ENCODE peak calls at places on chromosomes 2 and 18, in ten cellular contexts. M is transverse colon, F is A549, G is WERI-Rb-1, R is breast epithelium, J is endothelial cell of umbilical vein, S is gastrocnemius medialis, Z is upper lobe of left lung, T is tibial artery, H is psoas muscle. D is an unnamed sample. For H3K9me3, the result is how much of the 10 kb centered on the place peaks cover.

GRCh38 chr2:170500770-170501169 is 214.4 kb upstream of the SP5 start:
- DNase-seq in M (no peak), F (no peak), G (no peak), R (no peak), J (no peak), S (peak), Z (no peak), T (no peak), H (no peak), D (no peak)

GRCh38 chr2:236577481-236578410 is 8.1 kb downstream of the ACKR3 start:
- DNase-seq in M (no peak), F (no peak), G (no peak), R (no peak), J (peak), S (peak), Z (no peak), T (peak), H (peak), D (peak)

GRCh38 chr2:180202591-180202990 is 195.5 kb upstream of the CWC22 start:
- DNase-seq in M (no peak), F (no peak), G (no peak), R (no peak), J (no peak), S (no peak), Z (no peak), T (no peak), H (no peak), D (no peak)

GRCh38 chr2:113257511-113258264 is 21.0 kb downstream of the PAX8 start:
- DNase-seq in M (no peak), F (no peak), G (no peak), R (no peak), J (no peak), S (no peak), Z (peak), T (no peak), H (no peak), D (no peak)

GRCh38 chr18:903703-904102 is 968 bp upstream of the ADCYAP1 start:
- DNase-seq in M (no peak), F (no peak), G (peak), R (no peak), J (peak), S (no peak), Z (peak), T (peak), H (peak), D (peak)

GRCh38 chr2:95709831-95710230 is 118.0 kb downstream of the TRIM43 start:
- DNase-seq in M (no peak), F (no peak), G (no peak), R (no peak), J (no peak), S (no peak), Z (no peak), T (no peak), H (no peak), D (no peak)

GRCh38 chr2:40740419-40740818 is 288.5 kb upstream of the SLC8A1 start:
- DNase-seq in M (no peak), F (no peak), G (no peak), R (no peak), J (peak), S (no peak), Z (no peak), T (no peak), H (no peak), D (no peak)

GRCh38 chr2:152376385-152376784 is 41.4 kb downstream of the FMNL2 start:
- DNase-seq in M (no peak), F (no peak), G (no peak), R (no peak), J (no peak), S (no peak), Z (no peak), T (no peak), H (no peak), D (peak)

GRCh38 chr2:97662386-97662894 is 1.4 kb downstream of the ACTR1B start:
- DNase-seq in M (no peak), F (no peak), G (no peak), R (no peak), J (no peak), S (no peak), Z (no peak), T (no peak), H (no peak), D (no peak)

GRCh38 chr18:57748770-57749603 is 54.1 kb downstream of the ATP8B1 start:
- DNase-seq in M (no peak), F (peak), G (no peak), R (no peak), J (peak), S (no peak), Z (peak), T (no peak), H (no peak), D (peak)

GRCh38 chr2:171487803-171488259 is 34.4 kb upstream of the CYBRD1 start:
- DNase-seq in M (peak), F (no peak), G (no peak), R (no peak), J (no peak), S (no peak), Z (no peak), T (no peak), H (no peak), D (no peak)

GRCh38 chr2:208269091-208269490 is 3.0 kb downstream of the PIKFYVE start:
- DNase-seq in M (no peak), F (peak), G (no peak), R (no peak), J (no peak), S (no peak), Z (no peak), T (no peak), H (no peak), D (no peak)

GRCh38 chr2:200411831-200412230 is 98.0 kb downstream of the KCTD18 start:
- DNase-seq in M (no peak), F (no peak), G (no peak), R (no peak), J (no peak), S (no peak), Z (no peak), T (no peak), H (no peak), D (no peak)

GRCh38 chr2:209145941-209146681 is 277.7 kb upstream of the MAP2 start:
- DNase-seq in M (no peak), F (no peak), G (no peak), R (no peak), J (no peak), S (no peak), Z (no peak), T (no peak), H (no peak), D (no peak)

GRCh38 chr18:24875761-24876160 is 415.3 kb downstream of the HRH4 start:
- DNase-seq in M (no peak), F (no peak), G (no peak), R (no peak), J (no peak), S (no peak), Z (no peak), T (no peak), H (no peak), D (no peak)

GRCh38 chr2:64478036-64478435 is 24.1 kb downstream of the LGALSL start:
- DNase-seq in M (no peak), F (no peak), G (no peak), R (no peak), J (no peak), S (no peak), Z (no peak), T (no peak), H (no peak), D (no peak)

GRCh38 chr2:156136566-156136965 is 196.0 kb downstream of the NR4A2 start:
- DNase-seq in M (no peak), F (no peak), G (no peak), R (no peak), J (no peak), S (no peak), Z (no peak), T (no peak), H (no peak), D (no peak)

GRCh38 chr18:49812321-49813070 is 837 bp downstream of the ACAA2 start:
- DNase-seq in M (no peak), F (no peak), G (no peak), R (no peak), J (peak), S (no peak), Z (no peak), T (no peak), H (no peak), D (no peak)

GRCh38 chr18:10750386-10751035 is 224.7 kb downstream of the NAPG start:
- DNase-seq in M (no peak), F (no peak), G (no peak), R (no peak), J (no peak), S (no peak), Z (no peak), T (no peak), H (no peak), D (no peak)

GRCh38 chr18:10420561-10421352 is 33.7 kb upstream of the APCDD1 start:
- DNase-seq in M (no peak), F (no peak), G (no peak), R (no peak), J (no peak), S (no peak), Z (no peak), T (no peak), H (no peak), D (no peak)

GRCh38 chr2:111905990-111906735 is 7.8 kb downstream of the MERTK start:
- DNase-seq in M (peak), F (no peak), G (no peak), R (no peak), J (peak), S (peak), Z (peak), T (no peak), H (no peak), D (no peak)

GRCh38 chr18:26686532-26686931 is 138.2 kb upstream of the KCTD1 start:
- DNase-seq in M (no peak), F (no peak), G (no peak), R (no peak), J (no peak), S (no peak), Z (no peak), T (no peak), H (no peak), D (no peak)

GRCh38 chr2:176129825-176130152 is 284 bp downstream of the HOXD8 start:
- DNase-seq in M (peak), F (no peak), G (no peak), R (no peak), J (no peak), S (no peak), Z (no peak), T (no peak), H (peak), D (no peak)

GRCh38 chr18:57077786-57078552 is 68.9 kb upstream of the BOD1L2 start:
- DNase-seq in M (no peak), F (no peak), G (no peak), R (no peak), J (no peak), S (no peak), Z (no peak), T (no peak), H (no peak), D (no peak)

GRCh38 chr2:75751824-75752468 is 41.2 kb upstream of the GCFC2 start:
- DNase-seq in M (no peak), F (no peak), G (peak), R (no peak), J (no peak), S (no peak), Z (no peak), T (no peak), H (no peak), D (no peak)

GRCh38 chr2:170530284-170530745 is 184.8 kb upstream of the SP5 start:
- DNase-seq in M (peak), F (peak), G (peak), R (peak), J (peak), S (peak), Z (peak), T (peak), H (peak), D (peak)

GRCh38 chr2:173963323-173963816 is 1.8 kb downstream of the SP3 start:
- DNase-seq in M (peak), F (peak), G (no peak), R (no peak), J (peak), S (peak), Z (no peak), T (peak), H (no peak), D (no peak)

GRCh38 chr2:61758991-61759390 is 94.9 kb downstream of the FAM161A start:
- DNase-seq in M (no peak), F (no peak), G (no peak), R (no peak), J (no peak), S (no peak), Z (no peak), T (no peak), H (no peak), D (no peak)

GRCh38 chr2:203440671-203441070 is 94.4 kb downstream of the RAPH1 start:
- DNase-seq in M (no peak), F (no peak), G (no peak), R (no peak), J (no peak), S (no peak), Z (no peak), T (no peak), H (no peak), D (no peak)

GRCh38 chr18:13003466-13003896 is 12.3 kb downstream of the CEP192 start:
- DNase-seq in M (no peak), F (peak), G (peak), R (no peak), J (peak), S (no peak), Z (no peak), T (no peak), H (no peak), D (no peak)

GRCh38 chr2:30436859-30437435 is 10.1 kb upstream of the LCLAT1 start:
- DNase-seq in M (no peak), F (no peak), G (no peak), R (no peak), J (peak), S (no peak), Z (no peak), T (no peak), H (no peak), D (no peak)

GRCh38 chr2:88637464-88637863 is 10.2 kb upstream of the EIF2AK3 start:
- DNase-seq in M (no peak), F (no peak), G (no peak), R (no peak), J (no peak), S (no peak), Z (no peak), T (no peak), H (no peak), D (no peak)

GRCh38 chr2:68594674-68595492 is 48.5 kb upstream of the PROKR1 start:
- DNase-seq in M (peak), F (peak), G (peak), R (no peak), J (peak), S (no peak), Z (peak), T (no peak), H (no peak), D (no peak)

GRCh38 chr2:215352602-215353001 is 40.7 kb downstream of the ATIC start:
- DNase-seq in M (no peak), F (no peak), G (no peak), R (no peak), J (no peak), S (no peak), Z (no peak), T (no peak), H (no peak), D (no peak)

GRCh38 chr2:215355801-215356200 is 43.9 kb downstream of the ATIC start:
- DNase-seq in M (no peak), F (no peak), G (no peak), R (no peak), J (no peak), S (no peak), Z (no peak), T (no peak), H (no peak), D (no peak)

GRCh38 chr2:215356948-215357461 is 45.1 kb downstream of the ATIC start:
- DNase-seq in M (no peak), F (no peak), G (no peak), R (no peak), J (no peak), S (no peak), Z (no peak), T (no peak), H (no peak), D (no peak)

GRCh38 chr2:215356334-215356947 is 44.6 kb downstream of the ATIC start:
- DNase-seq in M (no peak), F (no peak), G (no peak), R (no peak), J (no peak), S (no peak), Z (no peak), T (no peak), H (no peak), D (no peak)

DNA sequence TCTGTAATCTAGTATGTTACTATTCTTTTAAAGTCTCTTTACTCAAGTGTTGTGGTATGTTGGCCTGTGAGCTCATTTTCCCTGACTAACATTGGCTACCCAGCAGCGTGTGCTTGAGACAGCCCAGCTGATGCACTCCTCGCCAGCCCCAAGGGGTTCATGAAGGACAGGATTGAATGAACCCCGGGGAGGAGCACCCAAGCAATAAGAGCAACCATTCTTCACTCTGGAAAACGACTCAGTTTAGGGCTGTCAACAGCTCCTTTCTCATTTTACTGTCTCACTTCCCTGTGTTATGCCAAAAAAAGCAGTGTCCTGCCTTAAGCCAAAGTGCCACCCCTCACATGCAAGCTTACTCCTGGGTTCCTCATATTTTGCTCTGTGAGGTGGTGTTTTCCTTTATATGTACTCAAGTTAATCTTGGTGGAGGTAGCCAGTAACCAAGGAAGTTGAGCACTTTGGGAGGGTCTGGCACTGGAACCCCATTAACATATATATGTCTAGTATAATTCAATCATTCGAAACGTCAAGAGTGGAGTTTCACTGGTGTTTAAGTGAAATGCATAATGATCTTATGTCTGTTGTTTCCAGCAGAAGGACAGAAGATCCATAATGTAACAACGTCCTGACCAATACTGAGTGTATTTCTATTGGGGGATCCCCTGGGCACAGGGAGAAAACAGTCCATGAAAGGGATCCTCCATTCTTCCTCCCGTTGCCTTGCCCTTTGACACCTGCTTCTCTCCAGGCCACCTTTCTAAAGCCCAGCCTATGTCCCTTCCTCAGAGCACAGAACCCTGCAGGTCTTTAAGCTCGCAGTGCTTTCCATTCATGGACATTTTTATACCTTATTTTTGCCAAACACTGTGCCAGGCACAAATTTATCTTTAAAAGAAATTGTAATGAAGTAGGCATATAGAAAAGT is 43.2 kb downstream of the ATIC start:
- DNase-seq in M (no peak), F (no peak), G (no peak), R (no peak), J (no peak), S (no peak), Z (no peak), T (no peak), H (no peak), D (no peak)
- H3K9me3 ChIP-seq in M (under half), F (under half), G (under half), R (under half), J (under half), S (under half), Z (under half), T (under half), H (under half), D (under half)

DNA sequence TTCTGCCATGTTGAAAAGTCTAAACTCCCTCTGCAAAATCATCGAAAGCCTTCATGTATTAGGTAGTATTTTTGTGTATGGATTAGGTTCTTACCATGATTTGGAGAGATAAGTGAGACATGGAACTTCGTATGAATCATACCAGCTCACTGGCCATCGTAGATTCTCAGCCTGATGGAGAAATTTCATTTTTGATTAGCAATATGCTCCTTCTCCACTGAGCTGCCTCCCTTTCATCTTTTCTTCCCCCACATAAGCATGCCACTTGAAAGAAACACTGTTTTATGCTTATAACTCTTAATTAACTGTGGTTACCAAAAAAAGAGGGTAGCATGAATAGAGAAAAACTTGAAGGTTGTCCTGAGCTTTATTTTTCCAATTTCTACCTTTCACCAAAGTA is 111.9 kb downstream of the NCK2 start:
- DNase-seq in M (no peak), F (no peak), G (no peak), R (no peak), J (no peak), S (no peak), Z (no peak), T (no peak), H (no peak), D (no peak)
- H3K4me3 ChIP-seq in M (no peak), F (no peak), G (no peak), R (peak), J (no peak), S (no peak), Z (no peak), T (no peak), H (no peak), D (no peak)

GRCh38 chr2:70143314-70144150 is 47.3 kb downstream of the C2orf42 start:
- DNase-seq in M (peak), F (no peak), G (peak), R (peak), J (peak), S (peak), Z (peak), T (peak), H (peak), D (peak)
- TF ChIP-seq CTCF in M (no peak), F (no peak), G (no peak), R (no peak), J (no peak), S (no peak), Z (no peak), T (no peak), H (no peak), D (no peak)

DNA sequence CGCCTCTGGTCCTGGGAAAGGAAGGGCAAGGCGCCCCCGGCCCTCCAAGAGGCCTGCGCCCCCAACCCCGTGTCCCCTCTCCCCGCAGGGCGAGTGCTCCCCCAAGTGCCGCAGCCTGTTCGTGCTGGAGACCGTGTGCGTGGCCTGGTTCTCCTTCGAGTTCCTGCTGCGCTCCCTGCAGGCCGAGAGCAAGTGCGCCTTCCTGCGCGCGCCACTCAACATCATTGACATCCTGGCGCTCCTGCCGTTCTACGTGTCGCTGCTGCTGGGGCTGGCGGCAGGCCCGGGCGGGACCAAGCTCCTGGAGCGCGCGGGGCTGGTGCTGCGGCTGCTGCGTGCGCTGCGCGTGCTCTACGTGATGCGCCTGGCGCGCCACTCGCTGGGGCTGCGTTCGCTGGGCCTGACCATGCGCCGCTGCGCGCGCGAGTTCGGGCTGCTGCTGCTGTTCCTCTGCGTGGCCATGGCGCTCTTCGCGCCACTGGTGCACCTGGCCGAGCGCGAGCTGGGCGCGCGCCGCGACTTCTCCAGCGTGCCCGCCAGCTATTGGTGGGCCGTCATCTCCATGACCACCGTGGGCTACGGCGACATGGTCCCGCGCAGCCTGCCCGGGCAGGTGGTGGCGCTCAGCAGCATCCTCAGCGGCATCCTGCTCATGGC is 52.4 kb downstream of the SLC66A2 start:
- DNase-seq in M (peak), F (no peak), G (peak), R (no peak), J (no peak), S (peak), Z (no peak), T (no peak), H (peak), D (no peak)
- H3K9me3 ChIP-seq in M (under half), F (under half), G (half or more), R (half or more), J (under half), S (under half), Z (half or more), T (half or more), H (under half), D (under half)

DNA sequence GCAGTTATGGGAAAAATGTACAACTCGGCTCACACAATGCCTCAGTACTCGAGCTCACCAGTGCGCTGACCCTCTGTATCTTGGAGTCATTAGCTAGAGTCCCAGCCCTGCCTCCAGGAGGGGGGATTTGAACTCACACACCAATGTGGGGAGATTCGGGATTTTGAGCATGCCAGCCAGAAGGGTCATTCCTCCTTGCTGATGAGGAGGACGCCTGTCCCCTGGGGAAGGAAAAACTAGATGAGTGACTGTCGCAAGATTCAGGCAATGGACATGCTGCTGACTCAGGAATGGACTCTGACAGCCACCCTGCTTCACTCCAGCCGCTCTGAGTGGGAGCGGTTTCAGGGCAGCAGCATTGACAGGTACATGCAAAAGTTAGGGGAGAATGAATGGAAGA is 20.6 kb downstream of the FIGN start:
- DNase-seq in M (no peak), F (no peak), G (no peak), R (no peak), J (no peak), S (no peak), Z (no peak), T (no peak), H (no peak), D (no peak)
- H3K4me3 ChIP-seq in M (no peak), F (no peak), G (no peak), R (no peak), J (no peak), S (no peak), Z (no peak), T (no peak), H (no peak), D (no peak)

GRCh38 chr18:76658627-76659026 is 163.6 kb upstream of the ZNF516 start:
- DNase-seq in M (no peak), F (peak), G (peak), R (no peak), J (no peak), S (no peak), Z (no peak), T (no peak), H (no peak), D (no peak)
- TF ChIP-seq CTCF in M (no peak), F (no peak), G (peak), R (no peak), J (peak), S (no peak), Z (no peak), T (no peak), H (no peak), D (no peak)

D was measured in pancreas.